ENCODE peak calls at places on chromosomes 3 and 15, in five cellular contexts. One of them, this sample, is unnamed.

GRCh38 chr3:25604107-25604805 is 60.5 kb downstream of the TOP2B start:
- DNase-seq in fibroblast of the aortic adventitia: peak
- DNase-seq in stimulated activated CD8-positive, alpha-beta memory T cell treated with anti-CD3 and anti-CD28 coated beads, Interleukin-7, amount 100 ng/mL, for 1 hour: no peak
- DNase-seq in NCI-H460: no peak
- DNase-seq in GM12892: no peak
- DNase-seq in this sample: no peak

GRCh38 chr15:39944711-39945110 is 10.8 kb downstream of the EIF2AK4 start:
- DNase-seq in fibroblast of the aortic adventitia: peak
- DNase-seq in stimulated activated CD8-positive, alpha-beta memory T cell treated with anti-CD3 and anti-CD28 coated beads, Interleukin-7, amount 100 ng/mL, for 1 hour: no peak
- DNase-seq in NCI-H460: no peak
- DNase-seq in GM12892: no peak
- DNase-seq in this sample: no peak

GRCh38 chr3:153173758-153174516 is 11.9 kb downstream of the RAP2B start:
- DNase-seq in fibroblast of the aortic adventitia: peak
- DNase-seq in stimulated activated CD8-positive, alpha-beta memory T cell treated with anti-CD3 and anti-CD28 coated beads, Interleukin-7, amount 100 ng/mL, for 1 hour: no peak
- DNase-seq in NCI-H460: no peak
- DNase-seq in GM12892: no peak
- DNase-seq in this sample: no peak

GRCh38 chr15:82146990-82147461 is 101.2 kb upstream of the MEX3B start:
- DNase-seq in fibroblast of the aortic adventitia: peak
- DNase-seq in stimulated activated CD8-positive, alpha-beta memory T cell treated with anti-CD3 and anti-CD28 coated beads, Interleukin-7, amount 100 ng/mL, for 1 hour: no peak
- DNase-seq in NCI-H460: peak
- DNase-seq in GM12892: no peak
- DNase-seq in this sample: peak

GRCh38 chr3:69326821-69327433 is 59.0 kb downstream of the FRMD4B start:
- DNase-seq in fibroblast of the aortic adventitia: no peak
- DNase-seq in stimulated activated CD8-positive, alpha-beta memory T cell treated with anti-CD3 and anti-CD28 coated beads, Interleukin-7, amount 100 ng/mL, for 1 hour: no peak
- DNase-seq in NCI-H460: no peak
- DNase-seq in GM12892: no peak
- DNase-seq in this sample: no peak

GRCh38 chr15:96625251-96625650 is 294.8 kb downstream of the NR2F2 start:
- DNase-seq in fibroblast of the aortic adventitia: no peak
- DNase-seq in stimulated activated CD8-positive, alpha-beta memory T cell treated with anti-CD3 and anti-CD28 coated beads, Interleukin-7, amount 100 ng/mL, for 1 hour: no peak
- DNase-seq in NCI-H460: no peak
- DNase-seq in GM12892: no peak
- DNase-seq in this sample: no peak

GRCh38 chr15:95174880-95175279 is 943.5 kb downstream of the MCTP2 start:
- DNase-seq in fibroblast of the aortic adventitia: no peak
- DNase-seq in stimulated activated CD8-positive, alpha-beta memory T cell treated with anti-CD3 and anti-CD28 coated beads, Interleukin-7, amount 100 ng/mL, for 1 hour: no peak
- DNase-seq in NCI-H460: no peak
- DNase-seq in GM12892: no peak
- DNase-seq in this sample: no peak

GRCh38 chr3:65948833-65949573 is 89.7 kb downstream of the MAGI1 start:
- DNase-seq in fibroblast of the aortic adventitia: no peak
- DNase-seq in stimulated activated CD8-positive, alpha-beta memory T cell treated with anti-CD3 and anti-CD28 coated beads, Interleukin-7, amount 100 ng/mL, for 1 hour: no peak
- DNase-seq in NCI-H460: no peak
- DNase-seq in GM12892: no peak
- DNase-seq in this sample: no peak

GRCh38 chr3:183272792-183273191 is 19.7 kb downstream of the B3GNT5 start:
- DNase-seq in fibroblast of the aortic adventitia: no peak
- DNase-seq in stimulated activated CD8-positive, alpha-beta memory T cell treated with anti-CD3 and anti-CD28 coated beads, Interleukin-7, amount 100 ng/mL, for 1 hour: no peak
- DNase-seq in NCI-H460: no peak
- DNase-seq in GM12892: no peak
- DNase-seq in this sample: no peak

GRCh38 chr3:142363936-142364467 is 83.8 kb downstream of the XRN1 start:
- DNase-seq in fibroblast of the aortic adventitia: no peak
- DNase-seq in stimulated activated CD8-positive, alpha-beta memory T cell treated with anti-CD3 and anti-CD28 coated beads, Interleukin-7, amount 100 ng/mL, for 1 hour: no peak
- DNase-seq in NCI-H460: no peak
- DNase-seq in GM12892: no peak
- DNase-seq in this sample: no peak

GRCh38 chr3:48694610-48695051 is 8.9 kb upstream of the NCKIPSD start:
- DNase-seq in fibroblast of the aortic adventitia: peak
- DNase-seq in stimulated activated CD8-positive, alpha-beta memory T cell treated with anti-CD3 and anti-CD28 coated beads, Interleukin-7, amount 100 ng/mL, for 1 hour: no peak
- DNase-seq in NCI-H460: no peak
- DNase-seq in GM12892: no peak
- DNase-seq in this sample: no peak